ENCODE peak calls at places on chromosomes 12 and 14, in nine cellular contexts. One of them, this sample, is unnamed. For H3K4me1, the result is how much of the 10 kb centered on the place peaks cover.

GRCh38 chr12:27009926-27010325 is 4.3 kb downstream of the TM7SF3 start:
- DNase-seq in A673: no peak
- DNase-seq in upper lobe of left lung: no peak
- DNase-seq in HCT116: no peak
- DNase-seq in A549: no peak
- DNase-seq in Caco-2: no peak
- DNase-seq in fibroblast of lung: no peak
- DNase-seq in OCI-LY7: peak
- DNase-seq in endothelial cell of umbilical vein: peak
- DNase-seq in this sample: no peak

GRCh38 chr12:117119592-117120198 is 20.5 kb upstream of the TESC start:
- DNase-seq in A673: peak
- DNase-seq in upper lobe of left lung: no peak
- DNase-seq in HCT116: peak
- DNase-seq in A549: peak
- DNase-seq in Caco-2: peak
- DNase-seq in fibroblast of lung: no peak
- DNase-seq in OCI-LY7: peak
- DNase-seq in endothelial cell of umbilical vein: no peak
- DNase-seq in this sample: peak

GRCh38 chr14:22955702-22956575 is 951 bp downstream of the HAUS4 start:
- DNase-seq in A673: no peak
- DNase-seq in upper lobe of left lung: no peak
- DNase-seq in HCT116: no peak
- DNase-seq in A549: no peak
- DNase-seq in Caco-2: no peak
- DNase-seq in fibroblast of lung: peak
- DNase-seq in OCI-LY7: peak
- DNase-seq in endothelial cell of umbilical vein: peak
- DNase-seq in this sample: no peak

GRCh38 chr12:17239874-17240273 is 633.9 kb upstream of the LMO3 start:
- DNase-seq in A673: no peak
- DNase-seq in upper lobe of left lung: no peak
- DNase-seq in HCT116: no peak
- DNase-seq in A549: no peak
- DNase-seq in Caco-2: no peak
- DNase-seq in fibroblast of lung: no peak
- DNase-seq in OCI-LY7: no peak
- DNase-seq in endothelial cell of umbilical vein: no peak
- DNase-seq in this sample: no peak

GRCh38 chr12:1936406-1937320 is 18.2 kb upstream of the CACNA2D4 start:
- DNase-seq in A673: peak
- DNase-seq in upper lobe of left lung: peak
- DNase-seq in HCT116: no peak
- DNase-seq in A549: peak
- DNase-seq in Caco-2: no peak
- DNase-seq in fibroblast of lung: peak
- DNase-seq in OCI-LY7: no peak
- DNase-seq in endothelial cell of umbilical vein: peak
- DNase-seq in this sample: peak

GRCh38 chr14:65195042-65195719 is 92.9 kb upstream of the MAX start:
- DNase-seq in A673: no peak
- DNase-seq in upper lobe of left lung: no peak
- DNase-seq in HCT116: no peak
- DNase-seq in A549: no peak
- DNase-seq in Caco-2: no peak
- DNase-seq in fibroblast of lung: no peak
- DNase-seq in OCI-LY7: peak
- DNase-seq in endothelial cell of umbilical vein: no peak
- DNase-seq in this sample: no peak

GRCh38 chr14:99347561-99347960 is 75.6 kb upstream of the BCL11B start:
- DNase-seq in A673: no peak
- DNase-seq in upper lobe of left lung: no peak
- DNase-seq in HCT116: no peak
- DNase-seq in A549: no peak
- DNase-seq in Caco-2: no peak
- DNase-seq in fibroblast of lung: no peak
- DNase-seq in OCI-LY7: no peak
- DNase-seq in endothelial cell of umbilical vein: no peak
- DNase-seq in this sample: no peak

GRCh38 chr14:105414456-105415371 is 4.9 kb upstream of the MTA1 start:
- DNase-seq in A673: peak
- DNase-seq in upper lobe of left lung: peak
- DNase-seq in HCT116: no peak
- DNase-seq in A549: peak
- DNase-seq in Caco-2: peak
- DNase-seq in fibroblast of lung: peak
- DNase-seq in OCI-LY7: no peak
- DNase-seq in endothelial cell of umbilical vein: peak
- DNase-seq in this sample: peak

GRCh38 chr12:95318071-95318545 is 100.5 kb downstream of the VEZT start:
- DNase-seq in A673: no peak
- DNase-seq in upper lobe of left lung: no peak
- DNase-seq in HCT116: no peak
- DNase-seq in A549: peak
- DNase-seq in Caco-2: peak
- DNase-seq in fibroblast of lung: peak
- DNase-seq in OCI-LY7: no peak
- DNase-seq in endothelial cell of umbilical vein: no peak
- DNase-seq in this sample: no peak

GRCh38 chr12:66813137-66813867 is 134.4 kb upstream of the GRIP1 start:
- DNase-seq in A673: no peak
- DNase-seq in upper lobe of left lung: no peak
- DNase-seq in HCT116: no peak
- DNase-seq in A549: no peak
- DNase-seq in Caco-2: no peak
- DNase-seq in fibroblast of lung: no peak
- DNase-seq in OCI-LY7: peak
- DNase-seq in endothelial cell of umbilical vein: no peak
- DNase-seq in this sample: no peak

GRCh38 chr12:27564612-27565213 is 40.7 kb downstream of the PPFIBP1 start:
- DNase-seq in A673: peak
- DNase-seq in upper lobe of left lung: no peak
- DNase-seq in HCT116: no peak
- DNase-seq in A549: no peak
- DNase-seq in Caco-2: no peak
- DNase-seq in fibroblast of lung: no peak
- DNase-seq in OCI-LY7: no peak
- DNase-seq in endothelial cell of umbilical vein: peak
- DNase-seq in this sample: no peak

GRCh38 chr14:21384494-21384851 is 654 bp upstream of the SUPT16H start:
- DNase-seq in A673: no peak
- DNase-seq in upper lobe of left lung: no peak
- DNase-seq in HCT116: no peak
- DNase-seq in A549: no peak
- DNase-seq in Caco-2: no peak
- DNase-seq in fibroblast of lung: no peak
- DNase-seq in OCI-LY7: no peak
- DNase-seq in endothelial cell of umbilical vein: no peak
- DNase-seq in this sample: no peak

GRCh38 chr12:78241472-78241871 is 410.8 kb downstream of the NAV3 start:
- DNase-seq in A673: no peak
- DNase-seq in upper lobe of left lung: no peak
- DNase-seq in HCT116: no peak
- DNase-seq in A549: no peak
- DNase-seq in Caco-2: no peak
- DNase-seq in fibroblast of lung: no peak
- DNase-seq in OCI-LY7: no peak
- DNase-seq in endothelial cell of umbilical vein: no peak
- DNase-seq in this sample: no peak

GRCh38 chr12:85920324-85920947 is 46.3 kb downstream of the NTS start:
- DNase-seq in A673: peak
- DNase-seq in upper lobe of left lung: no peak
- DNase-seq in HCT116: peak
- DNase-seq in A549: no peak
- DNase-seq in Caco-2: no peak
- DNase-seq in fibroblast of lung: peak
- DNase-seq in OCI-LY7: peak
- DNase-seq in endothelial cell of umbilical vein: peak
- DNase-seq in this sample: no peak

GRCh38 chr14:22837059-22837749 is 819 bp downstream of the MMP14 start:
- DNase-seq in A673: peak
- DNase-seq in upper lobe of left lung: peak
- DNase-seq in HCT116: no peak
- DNase-seq in A549: no peak
- DNase-seq in Caco-2: peak
- DNase-seq in fibroblast of lung: peak
- DNase-seq in OCI-LY7: no peak
- DNase-seq in endothelial cell of umbilical vein: peak
- DNase-seq in this sample: peak

GRCh38 chr12:126286203-126286602 is 1221.0 kb downstream of the AACS start:
- DNase-seq in A673: no peak
- DNase-seq in upper lobe of left lung: no peak
- DNase-seq in HCT116: no peak
- DNase-seq in A549: no peak
- DNase-seq in Caco-2: no peak
- DNase-seq in fibroblast of lung: no peak
- DNase-seq in OCI-LY7: no peak
- DNase-seq in endothelial cell of umbilical vein: no peak
- DNase-seq in this sample: no peak

GRCh38 chr14:94515426-94515825 is 6.2 kb upstream of the SERPINA12 start:
- DNase-seq in A673: no peak
- DNase-seq in upper lobe of left lung: no peak
- DNase-seq in HCT116: no peak
- DNase-seq in A549: no peak
- DNase-seq in Caco-2: no peak
- DNase-seq in fibroblast of lung: no peak
- DNase-seq in OCI-LY7: no peak
- DNase-seq in endothelial cell of umbilical vein: no peak
- DNase-seq in this sample: no peak

DNA sequence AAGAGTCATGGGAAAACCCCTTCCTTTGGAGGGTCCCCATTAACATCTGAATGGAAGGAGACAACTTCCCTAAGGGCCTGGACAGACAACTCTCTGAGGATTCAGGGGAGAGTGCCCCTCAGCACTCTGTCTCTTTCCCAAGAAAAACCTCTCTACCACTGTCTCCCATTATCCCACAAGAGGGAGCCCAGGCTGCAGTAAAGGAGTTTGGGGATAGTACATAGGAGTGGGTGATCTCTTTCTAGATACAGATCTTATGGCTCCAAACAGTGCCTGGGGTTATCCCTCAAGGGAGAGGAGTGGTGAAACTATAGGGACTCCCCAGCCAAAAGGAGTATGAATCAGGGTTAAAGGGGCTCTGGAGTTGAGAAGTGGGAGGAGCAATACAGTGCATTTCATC is 6.1 kb downstream of the WNT10B start:
- DNase-seq in A673: no peak
- DNase-seq in upper lobe of left lung: no peak
- DNase-seq in HCT116: no peak
- DNase-seq in A549: no peak
- DNase-seq in Caco-2: no peak
- DNase-seq in fibroblast of lung: no peak
- DNase-seq in OCI-LY7: no peak
- DNase-seq in endothelial cell of umbilical vein: no peak
- DNase-seq in this sample: no peak
- TF ChIP-seq CTCF in A673: peak
- TF ChIP-seq CTCF in upper lobe of left lung: no peak
- TF ChIP-seq CTCF in HCT116: peak
- TF ChIP-seq CTCF in A549: peak
- TF ChIP-seq CTCF in Caco-2: peak
- TF ChIP-seq CTCF in fibroblast of lung: peak
- TF ChIP-seq CTCF in OCI-LY7: no peak
- TF ChIP-seq CTCF in endothelial cell of umbilical vein: no peak
- TF ChIP-seq CTCF in this sample: no peak

DNA sequence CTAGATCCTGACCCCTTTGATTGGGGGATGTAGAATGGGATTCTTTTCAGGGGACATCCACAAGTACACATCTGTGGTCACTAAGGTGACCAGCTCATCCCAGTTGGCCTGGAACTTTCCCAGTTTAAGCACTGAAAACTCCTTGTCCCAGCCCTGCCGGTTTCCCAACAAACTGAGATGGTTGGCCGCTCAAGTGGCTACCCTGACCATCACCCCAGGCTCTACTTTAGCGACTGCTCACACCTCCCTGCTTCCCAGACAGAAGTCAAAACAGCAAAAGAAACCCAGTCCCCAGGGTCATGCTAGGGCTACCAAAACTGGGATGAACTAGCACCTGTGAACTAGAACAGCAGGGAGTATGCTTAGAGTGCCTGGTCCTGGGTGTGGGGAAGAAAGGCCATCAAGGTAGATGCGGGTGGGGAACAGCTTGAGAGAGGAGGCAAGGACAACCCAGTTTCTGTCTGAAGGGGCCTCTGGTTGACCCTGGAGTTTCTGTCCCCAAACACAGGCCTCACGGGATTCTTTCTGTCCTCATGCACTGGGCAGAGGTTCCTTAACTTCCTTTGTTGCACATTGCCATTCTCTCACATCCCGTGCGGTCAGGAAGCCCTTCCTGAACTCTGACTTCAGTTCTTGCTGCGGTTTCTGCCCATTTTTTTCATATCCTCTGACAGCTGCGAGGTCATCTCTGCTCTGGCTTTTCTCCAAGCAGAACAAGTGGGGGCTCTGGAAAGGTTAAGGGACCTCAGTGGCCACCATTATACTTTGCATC is 1.6 kb downstream of the LTB4R start:
- DNase-seq in A673: no peak
- DNase-seq in upper lobe of left lung: no peak
- DNase-seq in HCT116: no peak
- DNase-seq in A549: no peak
- DNase-seq in Caco-2: no peak
- DNase-seq in fibroblast of lung: no peak
- DNase-seq in OCI-LY7: peak
- DNase-seq in endothelial cell of umbilical vein: peak
- DNase-seq in this sample: peak
- H3K4me3 ChIP-seq in A673: no peak
- H3K4me3 ChIP-seq in upper lobe of left lung: no peak
- H3K4me3 ChIP-seq in HCT116: no peak
- H3K4me3 ChIP-seq in A549: no peak
- H3K4me3 ChIP-seq in Caco-2: no peak
- H3K4me3 ChIP-seq in fibroblast of lung: no peak
- H3K4me3 ChIP-seq in OCI-LY7: no peak
- H3K4me3 ChIP-seq in endothelial cell of umbilical vein: no peak
- H3K4me3 ChIP-seq in this sample: no peak

DNA sequence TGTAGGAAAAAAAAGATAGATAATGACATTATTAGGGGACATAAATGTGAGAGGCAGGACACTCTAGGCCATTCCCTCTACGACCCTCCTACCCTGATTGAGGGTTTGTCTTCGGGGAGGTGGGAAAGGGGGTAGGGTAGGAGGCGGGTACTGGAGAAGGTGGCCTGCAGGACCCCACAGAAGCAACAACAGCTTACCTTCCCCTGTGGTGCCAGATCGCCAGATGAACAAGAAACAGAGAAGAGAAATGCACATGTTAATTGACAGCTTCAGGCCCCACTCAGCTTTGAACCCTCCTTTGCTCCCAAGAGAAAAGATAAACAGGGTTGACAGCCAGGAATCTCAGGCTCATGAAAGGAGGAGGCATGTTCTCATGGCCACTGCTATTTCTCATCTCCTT is 4.8 kb downstream of the PHB2 start:
- DNase-seq in A673: no peak
- DNase-seq in upper lobe of left lung: no peak
- DNase-seq in HCT116: no peak
- DNase-seq in A549: no peak
- DNase-seq in Caco-2: no peak
- DNase-seq in fibroblast of lung: no peak
- DNase-seq in OCI-LY7: no peak
- DNase-seq in endothelial cell of umbilical vein: no peak
- DNase-seq in this sample: no peak
- H3K4me1 ChIP-seq in A673: half or more
- H3K4me1 ChIP-seq in upper lobe of left lung: half or more
- H3K4me1 ChIP-seq in HCT116: under half
- H3K4me1 ChIP-seq in A549: half or more
- H3K4me1 ChIP-seq in Caco-2: under half
- H3K4me1 ChIP-seq in fibroblast of lung: under half
- H3K4me1 ChIP-seq in OCI-LY7: half or more
- H3K4me1 ChIP-seq in endothelial cell of umbilical vein: under half
- H3K4me1 ChIP-seq in this sample: under half

GRCh38 chr14:73500360-73500759 is 9.6 kb downstream of the RIOX1 start:
- DNase-seq in A673: no peak
- DNase-seq in upper lobe of left lung: no peak
- DNase-seq in HCT116: peak
- DNase-seq in A549: no peak
- DNase-seq in Caco-2: no peak
- DNase-seq in fibroblast of lung: no peak
- DNase-seq in OCI-LY7: no peak
- DNase-seq in endothelial cell of umbilical vein: no peak
- DNase-seq in this sample: no peak
- TF ChIP-seq CTCF in A673: no peak
- TF ChIP-seq CTCF in upper lobe of left lung: no peak
- TF ChIP-seq CTCF in HCT116: no peak
- TF ChIP-seq CTCF in A549: no peak
- TF ChIP-seq CTCF in Caco-2: no peak
- TF ChIP-seq CTCF in fibroblast of lung: no peak
- TF ChIP-seq CTCF in OCI-LY7: peak
- TF ChIP-seq CTCF in endothelial cell of umbilical vein: no peak
- TF ChIP-seq CTCF in this sample: no peak

This sample was measured in mucosa of descending colon.